ENCODE peak calls at places on chromosomes 16 and 17, in nine cellular contexts. N is lower leg skin; K is GM12864; Y is PC-9; D is uterus; G is neural progenitor cell; M is esophagus muscularis mucosa; S is CD4-positive, CD25-positive, alpha-beta regulatory T cell; I is GM23248. P is an unnamed sample.

GRCh38 chr17:80891096-80892018 is 100.3 kb upstream of the CHMP6 start:
- DNase-seq in Y (peak; percentile 93), D (no peak), I (peak; percentile 95), K (peak; percentile 82), M (no peak), G (no peak), N (peak; percentile 36), S (peak; percentile 74), P (peak; percentile 75)

GRCh38 chr17:77356690-77357201 is 216.0 kb downstream of the SEC14L1 start:
- DNase-seq in K (no peak), D (no peak), I (no peak), M (peak; percentile 81), S (no peak), Y (no peak), G (no peak), N (peak; percentile 13), P (no peak)

GRCh38 chr17:82970818-82971610 is 108.4 kb upstream of the METRNL start:
- DNase-seq in K (no peak), M (peak; percentile 26), Y (no peak), I (no peak), S (no peak), G (no peak), N (no peak), D (no peak), P (no peak)

GRCh38 chr16:68265078-68265925 is 976 bp downstream of the SLC7A6 start:
- DNase-seq in S (no peak), D (peak; percentile 57), I (peak; percentile 88), M (peak; percentile 93), N (peak; percentile 82), Y (peak; percentile 99), G (peak; percentile 50), K (no peak), P (peak; percentile 63)

GRCh38 chr16:53754938-53755910 is 51.3 kb downstream of the FTO start:
- DNase-seq in K (no peak), I (peak; percentile 72), M (no peak), G (no peak), D (peak; percentile 90), N (peak; percentile 53), S (no peak), Y (no peak), P (no peak)

GRCh38 chr16:14501331-14502255 is 128.5 kb downstream of the PARN start:
- DNase-seq in S (no peak), N (peak; percentile 87), I (peak; percentile 96), Y (peak; percentile 94), D (peak; percentile 94), G (peak; percentile 63), K (no peak), M (peak; percentile 95), P (no peak)

GRCh38 chr16:48448799-48449481 is 63.7 kb upstream of the SIAH1 start:
- DNase-seq in K (no peak), G (no peak), Y (no peak), D (no peak), N (no peak), M (no peak), I (no peak), S (no peak), P (no peak)

GRCh38 chr17:66135896-66136295 is 56.0 kb downstream of the CEP112 start:
- DNase-seq in G (no peak), S (no peak), D (no peak), Y (no peak), N (no peak), M (no peak), I (peak; percentile 1), K (no peak), P (no peak)

GRCh38 chr17:73228748-73229236 is 32.9 kb downstream of the CPSF4L start:
- DNase-seq in K (peak; percentile 26), Y (peak; percentile 77), D (peak; percentile 51), M (no peak), I (peak; percentile 95), N (peak; percentile 77), G (no peak), S (peak; percentile 28), P (no peak)

GRCh38 chr17:28950017-28950751 is 1.1 kb downstream of the PHF12 start:
- DNase-seq in Y (no peak), M (no peak), S (peak; percentile 69), N (peak; percentile 51), D (peak; percentile 54), G (peak; percentile 76), K (no peak), I (peak; percentile 61), P (peak; percentile 40)

GRCh38 chr16:68074850-68075249 is 10.3 kb upstream of the NFATC3 start:
- DNase-seq in D (no peak), I (no peak), K (peak; percentile 83), N (no peak), Y (no peak), M (peak; percentile 89), G (no peak), S (peak; percentile 61), P (peak; percentile 76)

GRCh38 chr16:85210423-85211169 is 98.3 kb upstream of the CIBAR2 start:
- DNase-seq in M (no peak), N (no peak), G (no peak), D (no peak), K (no peak), I (peak; percentile 89), Y (no peak), S (no peak), P (no peak)

GRCh38 chr17:39739020-39739884 is 1.5 kb downstream of the GRB7 start:
- DNase-seq in D (peak; percentile 69), Y (peak; percentile 84), M (no peak), I (peak; percentile 74), G (peak; percentile 73), N (peak; percentile 80), S (no peak), K (no peak), P (no peak)
- H3K4me3 ChIP-seq in D (peak overlapping the region; percentile 20), Y (peak overlapping the region; percentile 83), M (peak overlapping the region; percentile 52), I (peak overlapping the region; percentile 48), G (peak overlapping the region; percentile 62), N (peak overlapping the region; percentile 31), S (no peak overlapping the region), K (no peak overlapping the region), P (no peak overlapping the region)

GRCh38 chr16:75351183-75351582 is 82.1 kb downstream of the CFDP1 start:
- DNase-seq in D (no peak), M (no peak), I (peak; percentile 88), S (no peak), K (no peak), G (no peak), Y (peak; percentile 59), N (no peak), P (no peak)

GRCh38 chr16:75354170-75354569 is 79.1 kb downstream of the CFDP1 start:
- DNase-seq in G (no peak), Y (no peak), D (no peak), N (no peak), S (no peak), K (no peak), I (no peak), M (no peak), P (no peak)
- H3K4me3 ChIP-seq in G (no peak overlapping the region), Y (no peak overlapping the region), D (no peak overlapping the region), N (no peak overlapping the region), S (no peak overlapping the region), K (no peak overlapping the region), I (no peak overlapping the region), M (no peak overlapping the region), P (no peak overlapping the region)

GRCh38 chr17:76356803-76357456 is 3.2 kb upstream of the PRPSAP1 start:
- DNase-seq in I (no peak), S (no peak), Y (no peak), N (no peak), G (no peak), M (no peak), K (no peak), D (no peak), P (no peak)

GRCh38 chr17:76353004-76353598 is 615 bp downstream of the PRPSAP1 start:
- DNase-seq in N (no peak), G (peak; percentile 63), S (peak; percentile 5), Y (no peak), D (no peak), M (no peak), K (no peak), I (peak; percentile 61), P (no peak)

GRCh38 chr17:76353599-76354316 is at the start of gene PRPSAP1:
- DNase-seq in G (peak; percentile 96), S (peak; percentile 88), M (peak; percentile 95), D (peak; percentile 79), I (peak; percentile 98), Y (peak; percentile 79), K (peak; percentile 74), N (peak; percentile 82), P (peak; percentile 61)

GRCh38 chr17:76354747-76355310 is 1.1 kb upstream of the PRPSAP1 start:
- DNase-seq in Y (no peak), S (no peak), G (no peak), K (no peak), M (no peak), I (peak; percentile 31), D (no peak), N (no peak), P (no peak)

GRCh38 chr17:76354317-76354729 is 607 bp upstream of the PRPSAP1 start:
- DNase-seq in D (no peak), Y (no peak), G (no peak), I (no peak), S (no peak), M (no peak), K (no peak), N (no peak), P (no peak)
- H3K4me3 ChIP-seq in D (peak overlapping the region; percentile 60), Y (peak overlapping the region; percentile 73), G (peak overlapping the region; percentile 75), I (peak overlapping the region; percentile 84), S (peak overlapping the region; percentile 82), M (peak overlapping the region; percentile 94), K (peak overlapping the region; percentile 71), N (peak overlapping the region; percentile 69), P (peak overlapping the region; percentile 69)

DNA sequence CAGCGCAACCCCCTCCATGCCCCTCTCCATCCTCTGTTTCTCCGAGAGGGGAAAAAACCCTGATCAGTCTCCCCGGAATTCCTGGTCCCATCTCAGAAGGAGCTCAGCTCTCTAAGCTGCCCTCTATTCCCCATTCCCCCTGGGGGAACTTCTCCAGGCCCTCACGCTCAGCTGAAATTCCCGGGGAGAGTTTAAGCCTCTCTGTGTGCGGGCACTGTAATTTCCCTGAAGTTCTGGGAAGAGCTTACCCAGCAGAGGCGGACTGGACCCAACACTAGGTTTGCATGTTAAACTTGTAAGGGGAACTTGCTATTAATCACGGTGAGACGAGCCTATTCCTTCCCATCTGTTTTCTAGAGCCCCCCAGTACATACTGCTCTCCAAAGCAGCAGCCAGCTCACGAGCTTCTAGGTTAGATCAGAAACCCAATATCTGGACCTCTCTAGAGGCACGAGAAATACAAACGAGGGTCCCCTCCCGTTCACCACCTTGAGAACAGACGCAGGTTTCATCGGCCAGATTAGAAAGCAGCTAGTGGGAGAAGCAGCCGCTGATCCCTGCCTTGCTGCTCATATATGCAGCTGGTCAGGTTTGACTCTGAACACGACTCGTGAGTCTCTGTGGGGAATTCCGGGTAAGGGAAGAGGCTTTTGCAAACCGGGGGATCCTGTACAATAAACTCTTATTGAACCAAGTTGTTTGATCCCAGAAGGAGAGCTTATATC is 1.4 kb downstream of the VAT1L start:
- DNase-seq in M (no peak), I (peak; percentile 15), Y (no peak), G (peak; percentile 51), S (no peak), K (no peak), N (no peak), D (no peak), P (no peak)
- H3K4me3 ChIP-seq in M (no peak overlapping the region), I (peak overlapping the region; percentile 86), Y (no peak overlapping the region), G (peak overlapping the region; percentile 90), S (no peak overlapping the region), K (no peak overlapping the region), N (no peak overlapping the region), D (no peak overlapping the region), P (no peak overlapping the region)